ENCODE peak calls at places on chromosomes 4 and X, in seven cellular contexts. One of them, this sample, is unnamed.
A peak's percentile ranks its signal among the peaks of the same experiment; 100 is the strongest.

GRCh38 chrX:56969559-56969958 is 25.8 kb downstream of the SPIN3 start:
- DNase-seq in sigmoid colon: no peak
- DNase-seq in HCT116: no peak
- DNase-seq in heart left ventricle: no peak
- DNase-seq in Peyer's patch: no peak
- DNase-seq in tibial nerve: no peak
- DNase-seq in suprapubic skin: no peak
- DNase-seq in this sample: no peak

GRCh38 chr4:48175806-48176205 is 41.8 kb upstream of the TXK start:
- DNase-seq in sigmoid colon: no peak
- DNase-seq in HCT116: no peak
- DNase-seq in heart left ventricle: no peak
- DNase-seq in Peyer's patch: no peak
- DNase-seq in tibial nerve: no peak
- DNase-seq in suprapubic skin: no peak
- DNase-seq in this sample: no peak

GRCh38 chr4:98517444-98518021 is 140.9 kb downstream of the TSPAN5 start:
- DNase-seq in sigmoid colon: no peak
- DNase-seq in HCT116: no peak
- DNase-seq in heart left ventricle: no peak
- DNase-seq in Peyer's patch: no peak
- DNase-seq in tibial nerve: no peak
- DNase-seq in suprapubic skin: no peak
- DNase-seq in this sample: no peak

GRCh38 chr4:107689912-107690587 is 30.0 kb downstream of the PAPSS1 start:
- DNase-seq in sigmoid colon: no peak
- DNase-seq in HCT116: peak; percentile 60
- DNase-seq in heart left ventricle: no peak
- DNase-seq in Peyer's patch: no peak
- DNase-seq in tibial nerve: no peak
- DNase-seq in suprapubic skin: no peak
- DNase-seq in this sample: no peak

GRCh38 chr4:105246712-105247111 is 100.0 kb downstream of the TET2 start:
- DNase-seq in sigmoid colon: no peak
- DNase-seq in HCT116: no peak
- DNase-seq in heart left ventricle: no peak
- DNase-seq in Peyer's patch: no peak
- DNase-seq in tibial nerve: no peak
- DNase-seq in suprapubic skin: no peak
- DNase-seq in this sample: no peak

GRCh38 chr4:47642985-47643745 is 158.1 kb downstream of the ATP10D start:
- DNase-seq in sigmoid colon: no peak
- DNase-seq in HCT116: no peak
- DNase-seq in heart left ventricle: no peak
- DNase-seq in Peyer's patch: no peak
- DNase-seq in tibial nerve: no peak
- DNase-seq in suprapubic skin: no peak
- DNase-seq in this sample: no peak

GRCh38 chrX:63889001-63889400 is 104.0 kb upstream of the ARHGEF9 start:
- DNase-seq in sigmoid colon: no peak
- DNase-seq in HCT116: no peak
- DNase-seq in heart left ventricle: no peak
- DNase-seq in Peyer's patch: no peak
- DNase-seq in tibial nerve: no peak
- DNase-seq in suprapubic skin: no peak
- DNase-seq in this sample: no peak

GRCh38 chr4:73816814-73817213 is 19.7 kb upstream of the CXCL6 start:
- DNase-seq in sigmoid colon: no peak
- DNase-seq in HCT116: no peak
- DNase-seq in heart left ventricle: peak; percentile 51
- DNase-seq in Peyer's patch: no peak
- DNase-seq in tibial nerve: peak; percentile 23
- DNase-seq in suprapubic skin: no peak
- DNase-seq in this sample: no peak

GRCh38 chrX:71111141-71111843 is at the start of gene IL2RG:
- DNase-seq in sigmoid colon: no peak
- DNase-seq in HCT116: no peak
- DNase-seq in heart left ventricle: no peak
- DNase-seq in Peyer's patch: peak; percentile 66
- DNase-seq in tibial nerve: no peak
- DNase-seq in suprapubic skin: no peak
- DNase-seq in this sample: no peak

GRCh38 chr4:173333658-173334084 is 487 bp downstream of the HMGB2 start:
- DNase-seq in sigmoid colon: peak; percentile 83
- DNase-seq in HCT116: no peak
- DNase-seq in heart left ventricle: peak; percentile 78
- DNase-seq in Peyer's patch: peak; percentile 77
- DNase-seq in tibial nerve: peak; percentile 22
- DNase-seq in suprapubic skin: peak; percentile 82
- DNase-seq in this sample: peak; percentile 63

GRCh38 chr4:41060352-41061318 is 153.7 kb downstream of the APBB2 start:
- DNase-seq in sigmoid colon: peak; percentile 89
- DNase-seq in HCT116: no peak
- DNase-seq in heart left ventricle: no peak
- DNase-seq in Peyer's patch: no peak
- DNase-seq in tibial nerve: no peak
- DNase-seq in suprapubic skin: no peak
- DNase-seq in this sample: no peak
- H3K4me3 ChIP-seq in sigmoid colon: peak overlapping the region; percentile 3
- H3K4me3 ChIP-seq in HCT116: no peak overlapping the region
- H3K4me3 ChIP-seq in heart left ventricle: no peak overlapping the region
- H3K4me3 ChIP-seq in Peyer's patch: no peak overlapping the region
- H3K4me3 ChIP-seq in tibial nerve: no peak overlapping the region
- H3K4me3 ChIP-seq in suprapubic skin: no peak overlapping the region
- H3K4me3 ChIP-seq in this sample: no peak overlapping the region

DNA sequence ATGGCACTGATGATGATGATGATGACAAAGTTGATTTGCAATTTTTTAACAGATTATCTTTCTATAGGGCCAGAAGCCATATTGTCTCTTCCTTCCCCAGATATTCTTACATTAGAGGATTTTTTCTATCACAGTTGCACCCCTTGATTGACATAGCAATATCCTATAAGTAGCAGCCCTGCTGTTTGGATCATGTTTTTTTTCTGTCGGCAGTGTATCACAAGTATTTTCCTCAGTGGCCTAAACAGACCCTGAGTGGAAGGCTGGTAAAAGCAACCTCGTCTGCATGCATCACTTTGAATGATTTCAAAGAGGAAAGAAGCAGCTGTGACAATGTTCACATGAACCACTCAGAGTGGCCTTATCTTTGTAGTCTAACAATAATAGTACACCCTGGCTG is 41.0 kb downstream of the FAT4 start:
- DNase-seq in sigmoid colon: no peak
- DNase-seq in HCT116: no peak
- DNase-seq in heart left ventricle: no peak
- DNase-seq in Peyer's patch: no peak
- DNase-seq in tibial nerve: no peak
- DNase-seq in suprapubic skin: no peak
- DNase-seq in this sample: no peak
- H3K4me1 ChIP-seq in sigmoid colon: peaks cover 7% of the 10 kb centered on the region
- H3K4me1 ChIP-seq in HCT116: no peaks in the 10 kb centered on the region
- H3K4me1 ChIP-seq in heart left ventricle: peaks cover 5% of the 10 kb centered on the region
- H3K4me1 ChIP-seq in Peyer's patch: no peaks in the 10 kb centered on the region
- H3K4me1 ChIP-seq in tibial nerve: no peaks in the 10 kb centered on the region
- H3K4me1 ChIP-seq in suprapubic skin: no peaks in the 10 kb centered on the region
- H3K4me1 ChIP-seq in this sample: no peaks in the 10 kb centered on the region

GRCh38 chr4:7043521-7044414 is 596 bp downstream of the TADA2B start:
- DNase-seq in sigmoid colon: peak; percentile 79
- DNase-seq in HCT116: no peak
- DNase-seq in heart left ventricle: peak; percentile 58
- DNase-seq in Peyer's patch: peak; percentile 77
- DNase-seq in tibial nerve: no peak
- DNase-seq in suprapubic skin: no peak
- DNase-seq in this sample: no peak
- TF ChIP-seq POLR2A in sigmoid colon: no peak
- TF ChIP-seq POLR2A in HCT116: no peak
- TF ChIP-seq POLR2A in heart left ventricle: no peak
- TF ChIP-seq POLR2A in Peyer's patch: peak; percentile 54
- TF ChIP-seq POLR2A in tibial nerve: no peak
- TF ChIP-seq POLR2A in suprapubic skin: no peak
- TF ChIP-seq POLR2A in this sample: no peak

GRCh38 chr4:175970734-175971133 is 94.9 kb upstream of the WDR17 start:
- DNase-seq in sigmoid colon: peak; percentile 65
- DNase-seq in HCT116: no peak
- DNase-seq in heart left ventricle: no peak
- DNase-seq in Peyer's patch: no peak
- DNase-seq in tibial nerve: no peak
- DNase-seq in suprapubic skin: no peak
- DNase-seq in this sample: no peak
- H3K4me3 ChIP-seq in sigmoid colon: peak overlapping the region; percentile 44
- H3K4me3 ChIP-seq in HCT116: no peak overlapping the region
- H3K4me3 ChIP-seq in heart left ventricle: no peak overlapping the region
- H3K4me3 ChIP-seq in Peyer's patch: no peak overlapping the region
- H3K4me3 ChIP-seq in tibial nerve: no peak overlapping the region
- H3K4me3 ChIP-seq in suprapubic skin: no peak overlapping the region
- H3K4me3 ChIP-seq in this sample: no peak overlapping the region

GRCh38 chr4:1406416-1406945 is at the start of gene NKX1-1:
- DNase-seq in sigmoid colon: no peak
- DNase-seq in HCT116: no peak
- DNase-seq in heart left ventricle: no peak
- DNase-seq in Peyer's patch: no peak
- DNase-seq in tibial nerve: no peak
- DNase-seq in suprapubic skin: no peak
- DNase-seq in this sample: no peak
- H3K4me1 ChIP-seq in sigmoid colon: peaks cover 57% of the 10 kb centered on the region
- H3K4me1 ChIP-seq in HCT116: no peaks in the 10 kb centered on the region
- H3K4me1 ChIP-seq in heart left ventricle: no peaks in the 10 kb centered on the region
- H3K4me1 ChIP-seq in Peyer's patch: no peaks in the 10 kb centered on the region
- H3K4me1 ChIP-seq in tibial nerve: peaks cover 18% of the 10 kb centered on the region
- H3K4me1 ChIP-seq in suprapubic skin: peaks cover 50% of the 10 kb centered on the region
- H3K4me1 ChIP-seq in this sample: no peaks in the 10 kb centered on the region